ENCODE peak calls at places on chromosome 16, in eight cellular contexts. V is epithelial cell of prostate; Q is heart right ventricle; T is bronchial epithelial cell; I is prostate gland; Y is smooth muscle cell of the brain vasculature; P is fibroblast of the conjunctiva; B is CD8-positive, alpha-beta T cell. O is an unnamed sample.

GRCh38 chr16:56930516-56931252 is 1.3 kb upstream of the HERPUD1 start:
- DNase-seq in V (no peak), Q (no peak), T (no peak), I (no peak), Y (no peak), P (no peak), B (no peak), O (no peak)

GRCh38 chr16:25033852-25034251 is 18.7 kb upstream of the ARHGAP17 start:
- DNase-seq in V (no peak), Q (no peak), T (no peak), I (no peak), Y (no peak), P (peak), B (no peak), O (no peak)

GRCh38 chr16:82917886-82918595 is 291.3 kb downstream of the CDH13 start:
- DNase-seq in V (no peak), Q (no peak), T (no peak), I (no peak), Y (no peak), P (no peak), B (no peak), O (no peak)

GRCh38 chr16:2598723-2599122 is 60.9 kb downstream of the PDPK1 start:
- DNase-seq in V (no peak), Q (no peak), T (no peak), I (no peak), Y (no peak), P (no peak), B (no peak), O (no peak)

GRCh38 chr16:86723699-86724098 is 145.3 kb downstream of the FOXL1 start:
- DNase-seq in V (no peak), Q (no peak), T (no peak), I (no peak), Y (no peak), P (no peak), B (no peak), O (no peak)

GRCh38 chr16:85056211-85056748 is 28.7 kb downstream of the KIAA0513 start:
- DNase-seq in V (no peak), Q (no peak), T (no peak), I (no peak), Y (no peak), P (no peak), B (no peak), O (no peak)

GRCh38 chr16:30066882-30067583 is 1.5 kb downstream of the ALDOA start:
- DNase-seq in V (no peak), Q (peak), T (no peak), I (no peak), Y (no peak), P (no peak), B (no peak), O (no peak)

GRCh38 chr16:5581963-5582362 is 484.4 kb upstream of the EEF2KMT start:
- DNase-seq in V (no peak), Q (no peak), T (no peak), I (no peak), Y (no peak), P (no peak), B (no peak), O (no peak)

GRCh38 chr16:751152-752007 is 9.2 kb upstream of the MSLN start:
- DNase-seq in V (no peak), Q (no peak), T (no peak), I (no peak), Y (no peak), P (no peak), B (no peak), O (no peak)

GRCh38 chr16:73921295-73921694 is 375.3 kb upstream of the PSMD7 start:
- DNase-seq in V (no peak), Q (no peak), T (no peak), I (no peak), Y (no peak), P (no peak), B (no peak), O (no peak)

GRCh38 chr16:3152022-3152272 is 17.1 kb downstream of the ZNF213 start:
- DNase-seq in V (no peak), Q (no peak), T (no peak), I (no peak), Y (no peak), P (no peak), B (peak), O (no peak)

GRCh38 chr16:22337849-22338248 is 36.6 kb downstream of the CDR2 start:
- DNase-seq in V (no peak), Q (no peak), T (no peak), I (no peak), Y (no peak), P (no peak), B (no peak), O (no peak)

GRCh38 chr16:4376126-4376819 is 4.6 kb downstream of the VASN start:
- DNase-seq in V (no peak), Q (peak), T (no peak), I (peak), Y (no peak), P (peak), B (no peak), O (no peak)

O was measured in pulmonary artery endothelial cell.